ENCODE peak calls at places on chromosomes 4 and X, in ten cellular contexts. D is CD8-positive, alpha-beta memory T cell; E is CD4-positive, CD25-positive, alpha-beta regulatory T cell; Z is fibroblast of mammary gland; I is right lobe of liver; C is A549; M is right cardiac atrium; V is WERI-Rb-1; S is AG09309; Q is fibroblast of pulmonary artery. N is an unnamed sample.

GRCh38 chr4:185344743-185345538 is 50.8 kb downstream of the LRP2BP start:
- DNase-seq in M (no peak), V (no peak), E (no peak), I (no peak), C (no peak), D (no peak), S (no peak), Z (no peak), Q (no peak), N (peak)

GRCh38 chr4:139242511-139243051 is 37.4 kb downstream of the MGARP start:
- DNase-seq in Z (peak), S (peak), D (no peak), Q (peak), M (no peak), V (no peak), E (no peak), C (no peak), I (no peak), N (no peak)

GRCh38 chr4:140094701-140095420 is 59.1 kb downstream of the MAML3 start:
- DNase-seq in D (no peak), I (peak), M (peak), Q (no peak), Z (no peak), E (peak), V (no peak), S (no peak), C (peak), N (no peak)

GRCh38 chrX:96407501-96407900 is 277.1 kb upstream of the DIAPH2 start:
- DNase-seq in E (no peak), C (peak), I (peak), Q (peak), D (no peak), V (no peak), M (no peak), Z (peak), S (peak), N (no peak)

GRCh38 chr4:99013884-99014523 is 18.5 kb downstream of the METAP1 start:
- DNase-seq in M (no peak), Q (no peak), S (no peak), V (no peak), C (no peak), I (no peak), E (no peak), Z (no peak), D (no peak), N (no peak)

GRCh38 chr4:43339435-43339834 is 446.9 kb downstream of the GRXCR1 start:
- DNase-seq in M (no peak), S (no peak), V (no peak), Q (peak), Z (peak), I (no peak), C (no peak), D (no peak), E (no peak), N (no peak)

GRCh38 chr4:5746250-5746649 is 35.2 kb downstream of the EVC start:
- DNase-seq in Z (no peak), D (no peak), E (no peak), M (no peak), S (no peak), V (no peak), I (no peak), C (no peak), Q (no peak), N (no peak)

GRCh38 chr4:88027611-88028608 is 20.5 kb downstream of the PKD2 start:
- DNase-seq in D (no peak), S (peak), V (no peak), Q (peak), Z (peak), M (no peak), C (peak), I (no peak), E (no peak), N (no peak)

GRCh38 chr4:106698621-106699195 is 330.1 kb upstream of the GIMD1 start:
- DNase-seq in I (no peak), M (no peak), S (no peak), C (no peak), E (no peak), V (no peak), D (no peak), Z (no peak), Q (no peak), N (no peak)

GRCh38 chr4:34170941-34171340 is 2073.4 kb downstream of the ARAP2 start:
- DNase-seq in E (no peak), D (no peak), C (no peak), Z (peak), S (no peak), M (no peak), Q (peak), I (no peak), V (no peak), N (no peak)

GRCh38 chr4:142331646-142332045 is 514.5 kb downstream of the INPP4B start:
- DNase-seq in V (no peak), D (no peak), Z (peak), S (peak), I (no peak), E (no peak), Q (no peak), M (no peak), C (no peak), N (no peak)

GRCh38 chr4:149047368-149047767 is 605.2 kb upstream of the NR3C2 start:
- DNase-seq in D (no peak), Q (no peak), S (no peak), E (no peak), C (no peak), V (no peak), Z (no peak), M (no peak), I (no peak), N (no peak)

GRCh38 chr4:19285146-19285545 is 966.6 kb upstream of the SLIT2 start:
- DNase-seq in Z (no peak), M (no peak), E (no peak), S (no peak), C (no peak), D (no peak), Q (peak), I (no peak), V (no peak), N (no peak)

GRCh38 chr4:110949516-110949915 is 326.6 kb upstream of the PITX2 start:
- DNase-seq in I (no peak), M (no peak), Z (no peak), S (no peak), D (no peak), E (no peak), Q (no peak), C (no peak), V (no peak), N (no peak)

GRCh38 chrX:21658152-21658737 is at the start of gene KLHL34:
- DNase-seq in I (peak), S (no peak), C (no peak), M (peak), D (no peak), V (no peak), Z (no peak), Q (no peak), E (no peak), N (no peak)

GRCh38 chrX:21655901-21656586 is 2.1 kb downstream of the KLHL34 start:
- DNase-seq in C (no peak), I (no peak), D (no peak), M (peak), S (no peak), Q (no peak), Z (no peak), E (no peak), V (no peak), N (no peak)

GRCh38 chrX:21657318-21658151 is 595 bp downstream of the KLHL34 start:
- DNase-seq in I (no peak), C (no peak), Q (no peak), E (no peak), Z (no peak), V (no peak), M (no peak), S (no peak), D (no peak), N (no peak)

GRCh38 chrX:21658746-21659145 is 616 bp upstream of the KLHL34 start:
- DNase-seq in C (no peak), V (no peak), D (no peak), E (no peak), M (no peak), Q (no peak), I (peak), S (no peak), Z (no peak), N (no peak)

GRCh38 chrX:21656587-21657317 is 1.4 kb downstream of the KLHL34 start:
- DNase-seq in V (no peak), E (no peak), D (no peak), S (no peak), C (no peak), M (no peak), Q (no peak), Z (no peak), I (no peak), N (no peak)
- H3K4me3 ChIP-seq in V (no peak), E (no peak), D (no peak), S (no peak), C (no peak), M (no peak), Q (no peak), Z (no peak), I (no peak), N (no peak)

GRCh38 chr4:4655011-4655410 is 113.2 kb upstream of the STX18 start:
- DNase-seq in Q (no peak), S (no peak), Z (no peak), M (no peak), V (no peak), I (no peak), D (no peak), E (no peak), C (no peak), N (no peak)

GRCh38 chr4:4655901-4656300 is 114.1 kb upstream of the STX18 start:
- DNase-seq in E (no peak), S (peak), I (no peak), Q (no peak), Z (peak), M (no peak), V (no peak), C (no peak), D (no peak), N (no peak)

GRCh38 chr4:4656977-4657376 is 115.1 kb upstream of the STX18 start:
- DNase-seq in S (no peak), E (no peak), V (no peak), C (no peak), Q (no peak), D (no peak), M (no peak), Z (no peak), I (no peak), N (no peak)

GRCh38 chr4:4659871-4660651 is 118.2 kb upstream of the STX18 start:
- DNase-seq in C (peak), M (no peak), V (no peak), I (no peak), D (no peak), E (no peak), Q (peak), Z (peak), S (peak), N (no peak)

GRCh38 chr4:4658051-4658450 is 116.2 kb upstream of the STX18 start:
- DNase-seq in S (no peak), D (no peak), Q (no peak), I (no peak), V (no peak), Z (peak), M (no peak), C (peak), E (no peak), N (no peak)
- H3K4me3 ChIP-seq in S (no peak), D (no peak), Q (no peak), I (no peak), V (no peak), Z (no peak), M (no peak), C (no peak), E (no peak), N (no peak)

GRCh38 chr4:37662861-37663390 is 23.2 kb downstream of the RELL1 start:
- DNase-seq in E (no peak), S (no peak), M (peak), Q (no peak), D (no peak), I (no peak), C (peak), V (no peak), Z (no peak), N (no peak)
- H3K4me3 ChIP-seq in E (no peak), S (no peak), M (peak), Q (no peak), D (no peak), I (no peak), C (no peak), V (no peak), Z (no peak), N (no peak)

GRCh38 chrX:25144043-25144940 is 128.5 kb upstream of the ARX start:
- DNase-seq in M (peak), S (peak), Q (peak), V (peak), D (peak), E (peak), I (peak), Z (peak), C (peak), N (no peak)
- H3K4me3 ChIP-seq in M (no peak), S (peak), Q (peak), V (peak), D (no peak), E (no peak), I (no peak), Z (no peak), C (no peak), N (no peak)

GRCh38 chrX:86044210-86044609 is 3.1 kb downstream of the CHM start:
- DNase-seq in S (no peak), V (no peak), E (no peak), I (no peak), Q (no peak), Z (no peak), M (no peak), D (no peak), C (no peak), N (no peak)
- H3K4me3 ChIP-seq in S (no peak), V (no peak), E (no peak), I (no peak), Q (no peak), Z (no peak), M (no peak), D (no peak), C (no peak), N (no peak)

GRCh38 chrX:150225266-150225665 is 137.9 kb upstream of the MAMLD1 start:
- DNase-seq in Q (no peak), M (no peak), C (no peak), E (no peak), I (no peak), S (no peak), Z (no peak), D (no peak), V (no peak), N (no peak)
- H3K4me3 ChIP-seq in Q (no peak), M (no peak), C (no peak), E (no peak), I (no peak), S (no peak), Z (no peak), D (no peak), V (no peak), N (no peak)

DNA sequence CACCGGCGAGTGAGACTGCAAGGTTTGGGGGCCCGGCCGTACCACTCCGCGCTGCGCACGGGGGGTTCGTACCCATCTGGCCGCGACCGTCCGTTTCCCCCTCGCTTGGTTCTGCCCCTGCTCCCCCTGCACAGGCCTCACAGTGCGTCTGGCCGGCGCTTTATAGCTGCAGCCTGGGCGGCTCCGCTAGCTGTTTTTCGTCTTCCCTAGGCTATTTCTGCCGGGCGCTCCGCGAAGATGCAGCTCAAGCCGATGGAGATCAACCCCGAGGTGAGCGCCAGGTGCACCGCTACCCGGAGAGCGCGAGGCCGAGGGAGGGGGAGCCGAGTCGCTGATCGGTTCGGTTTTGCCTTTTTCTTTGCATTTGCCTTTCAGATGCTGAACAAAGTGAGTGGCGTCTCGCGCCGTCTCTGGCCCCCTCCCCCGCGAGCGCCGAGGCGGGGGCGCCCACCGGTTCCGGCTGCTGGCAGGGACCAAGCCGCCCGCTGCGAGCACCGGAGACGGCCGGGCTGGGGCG is at the start of gene UCHL1:
- DNase-seq in E (no peak), I (no peak), C (peak), S (peak), D (no peak), Z (peak), V (peak), Q (peak), M (peak), N (peak)
- H3K4me3 ChIP-seq in E (no peak), I (peak), C (peak), S (peak), D (no peak), Z (peak), V (peak), Q (peak), M (peak), N (peak)

N was measured in GM12864.